ENCODE peak calls at places on chromosomes 7 and 10, in five cellular contexts. One of them, this sample, is unnamed.

GRCh38 chr10:99937630-99938029 is 72.1 kb downstream of the DNMBP start:
- DNase-seq in CD8-positive, alpha-beta memory T cell: no peak
- DNase-seq in kidney: no peak
- DNase-seq in CD8-positive, alpha-beta T cell: no peak
- DNase-seq in sigmoid colon: no peak
- DNase-seq in this sample: no peak

GRCh38 chr7:88226886-88227516 is 7.2 kb upstream of the SRI start:
- DNase-seq in CD8-positive, alpha-beta memory T cell: no peak
- DNase-seq in CD8-positive, alpha-beta T cell: no peak
- DNase-seq in sigmoid colon: no peak
- DNase-seq in kidney: peak; percentile 75
- DNase-seq in this sample: peak; percentile 82

GRCh38 chr7:116547347-116547746 is 22.5 kb downstream of the CAV1 start:
- DNase-seq in sigmoid colon: no peak
- DNase-seq in CD8-positive, alpha-beta T cell: no peak
- DNase-seq in kidney: no peak
- DNase-seq in CD8-positive, alpha-beta memory T cell: no peak
- DNase-seq in this sample: no peak

GRCh38 chr7:133230591-133231194 is 22.2 kb upstream of the EXOC4 start:
- DNase-seq in CD8-positive, alpha-beta memory T cell: no peak
- DNase-seq in sigmoid colon: no peak
- DNase-seq in CD8-positive, alpha-beta T cell: no peak
- DNase-seq in kidney: no peak
- DNase-seq in this sample: peak; percentile 45

GRCh38 chr10:34290412-34291082 is 524.5 kb downstream of the PARD3 start:
- DNase-seq in sigmoid colon: peak; percentile 89
- DNase-seq in CD8-positive, alpha-beta memory T cell: no peak
- DNase-seq in CD8-positive, alpha-beta T cell: no peak
- DNase-seq in kidney: peak; percentile 53
- DNase-seq in this sample: no peak

GRCh38 chr7:25186436-25186835 is 41.9 kb downstream of the NPVF start:
- DNase-seq in CD8-positive, alpha-beta memory T cell: no peak
- DNase-seq in sigmoid colon: no peak
- DNase-seq in kidney: no peak
- DNase-seq in CD8-positive, alpha-beta T cell: no peak
- DNase-seq in this sample: no peak

GRCh38 chr10:87092861-87093460 is 1.7 kb downstream of the GLUD1 start:
- DNase-seq in CD8-positive, alpha-beta memory T cell: no peak
- DNase-seq in CD8-positive, alpha-beta T cell: no peak
- DNase-seq in kidney: no peak
- DNase-seq in sigmoid colon: no peak
- DNase-seq in this sample: peak; percentile 77

GRCh38 chr10:132351611-132352010 is 19.6 kb downstream of the LRRC27 start:
- DNase-seq in CD8-positive, alpha-beta memory T cell: no peak
- DNase-seq in CD8-positive, alpha-beta T cell: no peak
- DNase-seq in kidney: no peak
- DNase-seq in sigmoid colon: peak; percentile 29
- DNase-seq in this sample: no peak

GRCh38 chr10:79398642-79399041 is 46.8 kb downstream of the ZCCHC24 start:
- DNase-seq in CD8-positive, alpha-beta T cell: no peak
- DNase-seq in kidney: no peak
- DNase-seq in CD8-positive, alpha-beta memory T cell: no peak
- DNase-seq in sigmoid colon: no peak
- DNase-seq in this sample: no peak

GRCh38 chr10:117537904-117538524 is 4.5 kb upstream of the EMX2 start:
- DNase-seq in CD8-positive, alpha-beta T cell: no peak
- DNase-seq in sigmoid colon: no peak
- DNase-seq in CD8-positive, alpha-beta memory T cell: no peak
- DNase-seq in kidney: peak; percentile 73
- DNase-seq in this sample: no peak

GRCh38 chr7:25012254-25012653 is 32.3 kb upstream of the OSBPL3 start:
- DNase-seq in CD8-positive, alpha-beta T cell: no peak
- DNase-seq in CD8-positive, alpha-beta memory T cell: no peak
- DNase-seq in sigmoid colon: no peak
- DNase-seq in kidney: no peak
- DNase-seq in this sample: no peak

GRCh38 chr7:138352570-138353461 is 107.2 kb upstream of the TRIM24 start:
- DNase-seq in kidney: no peak
- DNase-seq in sigmoid colon: no peak
- DNase-seq in CD8-positive, alpha-beta memory T cell: no peak
- DNase-seq in CD8-positive, alpha-beta T cell: no peak
- DNase-seq in this sample: no peak

GRCh38 chr10:16765532-16766365 is 51.5 kb downstream of the RSU1 start:
- DNase-seq in sigmoid colon: no peak
- DNase-seq in kidney: no peak
- DNase-seq in CD8-positive, alpha-beta memory T cell: no peak
- DNase-seq in CD8-positive, alpha-beta T cell: no peak
- DNase-seq in this sample: no peak

GRCh38 chr7:90689256-90689655 is 93.1 kb downstream of the CDK14 start:
- DNase-seq in CD8-positive, alpha-beta T cell: no peak
- DNase-seq in CD8-positive, alpha-beta memory T cell: no peak
- DNase-seq in kidney: no peak
- DNase-seq in sigmoid colon: no peak
- DNase-seq in this sample: no peak

GRCh38 chr7:10429031-10429430 is 544.6 kb upstream of the PHF14 start:
- DNase-seq in sigmoid colon: no peak
- DNase-seq in CD8-positive, alpha-beta T cell: no peak
- DNase-seq in CD8-positive, alpha-beta memory T cell: no peak
- DNase-seq in kidney: no peak
- DNase-seq in this sample: no peak

GRCh38 chr7:157602581-157602980 is 265.8 kb downstream of the DNAJB6 start:
- DNase-seq in CD8-positive, alpha-beta memory T cell: no peak
- DNase-seq in kidney: no peak
- DNase-seq in sigmoid colon: peak; percentile 27
- DNase-seq in CD8-positive, alpha-beta T cell: no peak
- DNase-seq in this sample: no peak

GRCh38 chr7:151608031-151608551 is 88.4 kb upstream of the RHEB start:
- DNase-seq in CD8-positive, alpha-beta T cell: no peak
- DNase-seq in sigmoid colon: no peak
- DNase-seq in kidney: no peak
- DNase-seq in CD8-positive, alpha-beta memory T cell: no peak
- DNase-seq in this sample: peak; percentile 62

GRCh38 chr10:5765617-5766016 is 47.6 kb downstream of the GDI2 start:
- DNase-seq in CD8-positive, alpha-beta T cell: no peak
- DNase-seq in kidney: no peak
- DNase-seq in CD8-positive, alpha-beta memory T cell: no peak
- DNase-seq in sigmoid colon: no peak
- DNase-seq in this sample: no peak

GRCh38 chr10:12950583-12951128 is 50.9 kb downstream of the CCDC3 start:
- DNase-seq in kidney: no peak
- DNase-seq in CD8-positive, alpha-beta T cell: no peak
- DNase-seq in sigmoid colon: no peak
- DNase-seq in CD8-positive, alpha-beta memory T cell: no peak
- DNase-seq in this sample: no peak

GRCh38 chr7:120873367-120873766 is 15.4 kb upstream of the TSPAN12 start:
- DNase-seq in CD8-positive, alpha-beta T cell: no peak
- DNase-seq in kidney: no peak
- DNase-seq in sigmoid colon: no peak
- DNase-seq in CD8-positive, alpha-beta memory T cell: no peak
- DNase-seq in this sample: no peak

GRCh38 chr7:30896041-30896440 is 15.6 kb upstream of the AQP1 start:
- DNase-seq in sigmoid colon: no peak
- DNase-seq in CD8-positive, alpha-beta memory T cell: no peak
- DNase-seq in kidney: no peak
- DNase-seq in CD8-positive, alpha-beta T cell: no peak
- DNase-seq in this sample: no peak

GRCh38 chr10:10797467-10797866 is 220.2 kb upstream of the CELF2 start:
- DNase-seq in CD8-positive, alpha-beta T cell: no peak
- DNase-seq in kidney: no peak
- DNase-seq in CD8-positive, alpha-beta memory T cell: no peak
- DNase-seq in sigmoid colon: no peak
- DNase-seq in this sample: no peak

GRCh38 chr10:119658274-119658673 is 7.1 kb downstream of the BAG3 start:
- DNase-seq in sigmoid colon: peak; percentile 97
- DNase-seq in CD8-positive, alpha-beta T cell: no peak
- DNase-seq in kidney: peak; percentile 95
- DNase-seq in CD8-positive, alpha-beta memory T cell: no peak
- DNase-seq in this sample: peak; percentile 40
- H3K4me1 ChIP-seq in sigmoid colon: peaks cover 95% of the 10 kb centered on the region
- H3K4me1 ChIP-seq in CD8-positive, alpha-beta T cell: peaks cover 41% of the 10 kb centered on the region
- H3K4me1 ChIP-seq in kidney: peaks cover 63% of the 10 kb centered on the region
- H3K4me1 ChIP-seq in CD8-positive, alpha-beta memory T cell: peaks cover 57% of the 10 kb centered on the region
- H3K4me1 ChIP-seq in this sample: no peaks in the 10 kb centered on the region

DNA sequence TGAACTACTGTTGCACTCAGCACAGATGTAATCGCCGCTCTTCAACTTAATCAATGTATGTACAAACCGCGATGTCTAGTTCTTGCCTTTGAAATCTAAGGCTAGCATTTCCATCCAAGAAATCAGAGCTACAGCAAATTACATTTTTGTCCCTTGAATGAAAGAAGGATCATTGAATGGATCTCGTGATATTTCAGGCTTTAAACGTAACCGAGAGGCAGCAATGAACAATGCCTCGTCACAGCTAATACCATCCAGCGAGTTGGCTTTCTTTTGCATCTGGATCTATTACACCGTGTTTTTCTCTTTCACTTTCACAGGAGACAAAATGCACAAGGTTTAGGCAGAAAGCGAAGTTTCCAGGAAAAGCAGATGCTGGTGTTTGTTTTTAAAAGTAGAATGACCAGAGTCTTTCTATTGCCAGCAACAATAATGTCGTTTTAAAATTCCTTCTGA is 5.5 kb downstream of the SKIDA1 start:
- DNase-seq in kidney: no peak
- DNase-seq in sigmoid colon: no peak
- DNase-seq in CD8-positive, alpha-beta memory T cell: no peak
- DNase-seq in CD8-positive, alpha-beta T cell: no peak
- DNase-seq in this sample: no peak
- H3K27ac ChIP-seq in kidney: peak overlapping the region; percentile 73
- H3K27ac ChIP-seq in sigmoid colon: peak overlapping the region; percentile 86
- H3K27ac ChIP-seq in CD8-positive, alpha-beta memory T cell: no peak overlapping the region
- H3K27ac ChIP-seq in CD8-positive, alpha-beta T cell: no peak overlapping the region
- H3K27ac ChIP-seq in this sample: peak overlapping the region; percentile 39

GRCh38 chr10:49627644-49628247 is 13.9 kb downstream of the CHAT start:
- DNase-seq in sigmoid colon: peak; percentile 49
- DNase-seq in CD8-positive, alpha-beta memory T cell: no peak
- DNase-seq in kidney: peak; percentile 37
- DNase-seq in CD8-positive, alpha-beta T cell: no peak
- DNase-seq in this sample: no peak
- H3K4me1 ChIP-seq in sigmoid colon: no peaks in the 10 kb centered on the region
- H3K4me1 ChIP-seq in CD8-positive, alpha-beta memory T cell: no peaks in the 10 kb centered on the region
- H3K4me1 ChIP-seq in kidney: no peaks in the 10 kb centered on the region
- H3K4me1 ChIP-seq in CD8-positive, alpha-beta T cell: no peaks in the 10 kb centered on the region
- H3K4me1 ChIP-seq in this sample: no peaks in the 10 kb centered on the region

GRCh38 chr7:158782638-158783490 is 46.4 kb downstream of the ESYT2 start:
- DNase-seq in kidney: no peak
- DNase-seq in CD8-positive, alpha-beta memory T cell: no peak
- DNase-seq in CD8-positive, alpha-beta T cell: peak; percentile 28
- DNase-seq in sigmoid colon: peak; percentile 92
- DNase-seq in this sample: no peak
- H3K27ac ChIP-seq in kidney: peak overlapping the region; percentile 56
- H3K27ac ChIP-seq in CD8-positive, alpha-beta memory T cell: no peak overlapping the region
- H3K27ac ChIP-seq in CD8-positive, alpha-beta T cell: no peak overlapping the region
- H3K27ac ChIP-seq in sigmoid colon: peak overlapping the region; percentile 84
- H3K27ac ChIP-seq in this sample: no peak overlapping the region

GRCh38 chr10:43137971-43138756 is at the start of gene CSGALNACT2:
- DNase-seq in CD8-positive, alpha-beta T cell: peak; percentile 88
- DNase-seq in CD8-positive, alpha-beta memory T cell: peak; percentile 91
- DNase-seq in sigmoid colon: peak; percentile 92
- DNase-seq in kidney: peak; percentile 93
- DNase-seq in this sample: peak; percentile 87
- H3K4me1 ChIP-seq in CD8-positive, alpha-beta T cell: peaks cover 36% of the 10 kb centered on the region
- H3K4me1 ChIP-seq in CD8-positive, alpha-beta memory T cell: peaks cover 45% of the 10 kb centered on the region
- H3K4me1 ChIP-seq in sigmoid colon: peaks cover 28% of the 10 kb centered on the region
- H3K4me1 ChIP-seq in kidney: peaks cover 8% of the 10 kb centered on the region
- H3K4me1 ChIP-seq in this sample: no peaks in the 10 kb centered on the region

GRCh38 chr7:92652536-92652935 is 62.3 kb upstream of the FAM133B start:
- DNase-seq in CD8-positive, alpha-beta memory T cell: no peak
- DNase-seq in CD8-positive, alpha-beta T cell: no peak
- DNase-seq in kidney: no peak
- DNase-seq in sigmoid colon: no peak
- DNase-seq in this sample: no peak
- H3K27ac ChIP-seq in CD8-positive, alpha-beta memory T cell: no peak overlapping the region
- H3K27ac ChIP-seq in CD8-positive, alpha-beta T cell: no peak overlapping the region
- H3K27ac ChIP-seq in kidney: no peak overlapping the region
- H3K27ac ChIP-seq in sigmoid colon: no peak overlapping the region
- H3K27ac ChIP-seq in this sample: no peak overlapping the region

DNA sequence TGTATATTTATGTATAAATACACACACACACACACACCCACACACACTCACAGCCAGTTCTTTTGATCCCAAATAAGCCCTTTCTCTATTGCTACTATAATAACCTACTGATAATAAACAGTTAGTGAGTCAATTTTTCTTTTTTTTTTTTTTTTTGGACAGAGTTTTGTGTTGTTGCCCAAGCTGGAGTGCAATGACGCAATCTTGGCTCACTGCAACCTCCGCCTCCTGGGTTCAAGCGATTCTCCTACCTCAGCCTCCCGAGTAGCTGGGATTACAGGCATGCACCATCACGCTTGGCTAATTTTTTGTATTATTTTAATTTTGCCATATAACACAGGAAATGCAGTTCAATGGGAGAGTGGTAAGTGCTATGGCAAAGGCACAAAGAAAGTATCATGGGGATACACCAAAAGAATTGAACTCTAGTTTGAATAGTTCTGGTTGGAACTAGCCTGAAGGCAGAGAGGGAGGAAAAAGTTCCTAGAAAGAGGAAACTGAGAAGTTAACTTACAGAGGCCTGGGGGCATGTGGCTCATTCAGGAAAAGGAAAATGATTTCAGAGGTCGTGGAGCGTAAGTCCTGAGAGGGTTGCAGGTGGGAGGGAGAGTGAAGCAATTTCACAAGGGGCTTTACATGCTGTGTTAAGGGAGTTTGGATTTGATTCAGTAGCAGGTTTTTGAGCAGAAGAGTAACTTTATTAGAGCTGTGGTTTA is 44.4 kb upstream of the JCAD start:
- DNase-seq in CD8-positive, alpha-beta memory T cell: no peak
- DNase-seq in kidney: no peak
- DNase-seq in CD8-positive, alpha-beta T cell: no peak
- DNase-seq in sigmoid colon: no peak
- DNase-seq in this sample: no peak
- H3K4me1 ChIP-seq in CD8-positive, alpha-beta memory T cell: no peaks in the 10 kb centered on the region
- H3K4me1 ChIP-seq in kidney: no peaks in the 10 kb centered on the region
- H3K4me1 ChIP-seq in CD8-positive, alpha-beta T cell: no peaks in the 10 kb centered on the region
- H3K4me1 ChIP-seq in sigmoid colon: no peaks in the 10 kb centered on the region
- H3K4me1 ChIP-seq in this sample: no peaks in the 10 kb centered on the region

GRCh38 chr7:150515248-150515647 is 576 bp downstream of the GIMAP7 start:
- DNase-seq in CD8-positive, alpha-beta memory T cell: no peak
- DNase-seq in sigmoid colon: no peak
- DNase-seq in CD8-positive, alpha-beta T cell: no peak
- DNase-seq in kidney: no peak
- DNase-seq in this sample: no peak
- H3K27ac ChIP-seq in CD8-positive, alpha-beta memory T cell: peak overlapping the region; percentile 77
- H3K27ac ChIP-seq in sigmoid colon: peak overlapping the region; percentile 12
- H3K27ac ChIP-seq in CD8-positive, alpha-beta T cell: peak overlapping the region; percentile 69
- H3K27ac ChIP-seq in kidney: peak overlapping the region; percentile 72
- H3K27ac ChIP-seq in this sample: peak overlapping the region; percentile 73